ENCODE peak calls at places on chromosomes 11 and 22, in four cellular contexts. E is H9, W is IMR-90, O is H1. I is an unnamed sample.

GRCh38 chr22:49325531-49326395 is 501.9 kb downstream of the BRD1 start:
- DNase-seq in E (no peak), W (no peak), O (peak), I (no peak)

GRCh38 chr11:61975638-61976419 is 8.4 kb upstream of the FTH1 start:
- DNase-seq in E (no peak), W (no peak), O (no peak), I (no peak)

GRCh38 chr11:78379039-78379670 is 38.5 kb downstream of the GAB2 start:
- DNase-seq in E (no peak), W (peak), O (no peak), I (peak)

GRCh38 chr11:44116433-44116832 is 21.0 kb downstream of the EXT2 start:
- DNase-seq in E (no peak), W (peak), O (no peak), I (no peak)

GRCh38 chr11:27083241-27083640 is 42.6 kb downstream of the BBOX1 start:
- DNase-seq in E (no peak), W (no peak), O (no peak), I (no peak)

GRCh38 chr22:20436309-20437252 is 1.0 kb downstream of the SCARF2 start:
- DNase-seq in E (peak), W (peak), O (peak), I (no peak)

GRCh38 chr22:45516163-45516562 is 13.5 kb downstream of the FBLN1 start:
- DNase-seq in E (no peak), W (no peak), O (no peak), I (peak)

GRCh38 chr11:132496341-132496740 is 1036.0 kb downstream of the OPCML start:
- DNase-seq in E (no peak), W (no peak), O (no peak), I (no peak)

GRCh38 chr11:36214484-36214883 is 74.7 kb downstream of the COMMD9 start:
- DNase-seq in E (no peak), W (no peak), O (no peak), I (peak)

GRCh38 chr11:95592455-95592854 is 197.1 kb downstream of the FAM76B start:
- DNase-seq in E (peak), W (peak), O (peak), I (no peak)

GRCh38 chr22:46180370-46181137 is 30.2 kb downstream of the PPARA start:
- DNase-seq in E (no peak), W (no peak), O (no peak), I (peak)

GRCh38 chr11:34749666-34750659 is 129.1 kb downstream of the EHF start:
- DNase-seq in E (no peak), W (peak), O (no peak), I (no peak)

GRCh38 chr11:129374081-129374992 is 1.3 kb upstream of the BARX2 start:
- DNase-seq in E (peak), W (no peak), O (peak), I (no peak)

GRCh38 chr11:129377739-129378138 is 2.1 kb downstream of the BARX2 start:
- DNase-seq in E (no peak), W (no peak), O (no peak), I (no peak)

GRCh38 chr11:129376658-129377341 is 1.2 kb downstream of the BARX2 start:
- DNase-seq in E (no peak), W (no peak), O (no peak), I (no peak)

GRCh38 chr11:129374993-129375721 is 491 bp upstream of the BARX2 start:
- DNase-seq in E (peak), W (no peak), O (peak), I (peak)

GRCh38 chr11:129375731-129376657 is at the start of gene BARX2:
- DNase-seq in E (peak), W (peak), O (peak), I (peak)
- H3K23ac ChIP-seq in E (no peak), W (no peak), O (no peak), I (no peak)

GRCh38 chr11:64570341-64570740 is 20.7 kb upstream of the SLC22A12 start:
- DNase-seq in E (no peak), W (no peak), O (no peak), I (no peak)
- H3K18ac ChIP-seq in E (no peak), W (no peak), O (no peak), I (no peak)

GRCh38 chr11:2406476-2406875 is 5.9 kb downstream of the TSSC4 start:
- DNase-seq in E (no peak), W (no peak), O (no peak), I (no peak)
- H2BK5ac ChIP-seq in E (no peak), W (no peak), O (no peak), I (no peak)

GRCh38 chr11:65861165-65861505 is 902 bp downstream of the MUS81 start:
- DNase-seq in E (no peak), W (no peak), O (no peak), I (no peak)

GRCh38 chr11:65861533-65862183 is 1.4 kb downstream of the MUS81 start:
- DNase-seq in E (peak), W (no peak), O (no peak), I (no peak)

GRCh38 chr11:65859134-65859811 is 960 bp upstream of the MUS81 start:
- DNase-seq in E (peak), W (peak), O (peak), I (peak)

GRCh38 chr11:65859812-65860277 is 388 bp upstream of the MUS81 start:
- DNase-seq in E (no peak), W (no peak), O (no peak), I (no peak)

GRCh38 chr11:65860278-65861164 is at the start of gene MUS81:
- DNase-seq in E (peak), W (peak), O (peak), I (peak)
- H3K23ac ChIP-seq in E (no peak), W (peak), O (no peak), I (no peak)

GRCh38 chr11:15670520-15671070 is 555.9 kb downstream of the INSC start:
- DNase-seq in E (no peak), W (peak), O (no peak), I (no peak)
- H3K18ac ChIP-seq in E (no peak), W (no peak), O (no peak), I (no peak)

DNA sequence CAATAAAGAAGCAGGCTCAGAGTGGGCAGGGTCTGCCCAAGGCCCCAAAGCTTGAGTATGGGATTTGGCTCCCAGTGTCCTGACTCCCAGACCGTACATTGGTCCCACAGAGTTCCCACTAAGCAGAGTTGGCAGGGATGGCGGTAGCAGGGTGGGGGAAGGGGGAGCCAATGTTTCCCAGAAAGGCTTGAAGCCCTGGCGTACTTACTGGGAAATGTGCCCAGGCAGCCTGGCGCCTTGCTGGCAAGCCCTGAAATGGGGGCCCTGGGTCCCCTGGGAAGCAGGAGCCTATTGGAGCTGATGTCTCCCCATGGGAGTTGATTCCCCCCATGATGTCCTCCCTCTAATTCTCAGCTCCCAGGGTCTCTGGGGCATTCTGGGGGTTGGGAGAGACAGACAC is 9.3 kb downstream of the ARHGEF17 start:
- DNase-seq in E (no peak), W (no peak), O (no peak), I (no peak)
- H2BK5ac ChIP-seq in E (no peak), W (peak), O (no peak), I (no peak)

GRCh38 chr11:118607401-118608267 is at the start of gene PHLDB1:
- DNase-seq in E (peak), W (peak), O (peak), I (peak)
- H3K23ac ChIP-seq in E (no peak), W (peak), O (no peak), I (no peak)

I was measured in trophoblast cell.